ENCODE peak calls at places on chromosomes 16 and 17, in eight cellular contexts. H is body of pancreas, O is upper lobe of right lung, N is tibial nerve, R is GM23338, F is lower leg skin, P is fibroblast of the aortic adventitia, X is heart right ventricle. K is an unnamed sample.

GRCh38 chr16:19001788-19002187 is 18.1 kb downstream of the TMC7 start:
- DNase-seq in H (peak), O (no peak), N (no peak), R (no peak), F (no peak), P (peak), X (no peak), K (no peak)

GRCh38 chr17:80252871-80253270 is 7.8 kb upstream of the RNF213 start:
- DNase-seq in H (peak), O (peak), N (peak), R (peak), F (no peak), P (no peak), X (peak), K (no peak)

GRCh38 chr16:57357330-57358151 is 1.0 kb upstream of the CCL22 start:
- DNase-seq in H (no peak), O (no peak), N (no peak), R (no peak), F (peak), P (no peak), X (no peak), K (no peak)

GRCh38 chr17:19741832-19742457 is 6.2 kb downstream of the ALDH3A1 start:
- DNase-seq in H (no peak), O (no peak), N (no peak), R (no peak), F (no peak), P (no peak), X (no peak), K (no peak)

GRCh38 chr16:49713770-49714169 is 142.1 kb downstream of the ZNF423 start:
- DNase-seq in H (no peak), O (no peak), N (no peak), R (peak), F (no peak), P (no peak), X (no peak), K (no peak)

GRCh38 chr16:67312450-67313118 is 14.0 kb downstream of the KCTD19 start:
- DNase-seq in H (no peak), O (no peak), N (no peak), R (no peak), F (no peak), P (peak), X (no peak), K (no peak)

GRCh38 chr17:17971431-17972125 is 622 bp downstream of the TOM1L2 start:
- DNase-seq in H (peak), O (peak), N (peak), R (no peak), F (peak), P (peak), X (peak), K (no peak)

GRCh38 chr17:79891113-79891730 is 52.0 kb upstream of the CBX4 start:
- DNase-seq in H (no peak), O (no peak), N (no peak), R (no peak), F (no peak), P (no peak), X (no peak), K (no peak)

DNA sequence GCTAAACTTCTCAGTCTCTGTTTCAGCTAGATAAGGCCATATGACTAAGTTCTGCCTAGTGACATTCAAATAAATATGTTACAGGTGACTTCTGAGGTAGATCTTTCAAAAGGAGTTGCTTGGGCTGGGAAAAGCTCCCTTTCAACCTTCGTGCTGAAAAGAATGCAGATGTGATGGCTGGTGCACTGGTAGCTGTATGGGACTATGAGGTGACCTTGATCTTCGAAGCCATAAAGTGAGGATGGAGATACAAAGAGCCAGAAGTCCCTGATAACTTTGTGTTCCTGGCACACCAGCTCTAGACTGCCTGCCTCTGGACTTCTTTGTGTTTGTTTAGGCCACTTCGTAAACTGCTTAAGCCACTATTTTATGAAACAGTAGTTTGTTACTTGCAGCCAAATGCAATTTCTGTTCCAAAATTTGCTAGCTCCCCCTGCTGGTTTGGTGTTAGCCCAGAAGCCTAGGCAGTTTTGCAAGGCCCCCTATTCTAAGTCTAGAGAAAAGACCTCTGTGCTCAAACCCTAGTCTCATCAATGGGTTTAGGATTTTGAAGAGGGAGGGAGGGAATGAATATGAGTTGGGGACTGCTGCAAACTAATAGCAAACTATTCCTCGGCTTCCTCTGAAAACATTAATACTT is 23.3 kb upstream of the ERCC4 start:
- DNase-seq in H (no peak), O (no peak), N (no peak), R (peak), F (no peak), P (no peak), X (no peak), K (no peak)
- TF ChIP-seq CTCF in H (no peak), O (no peak), N (no peak), R (peak), F (no peak), P (peak), X (no peak), K (no peak)

DNA sequence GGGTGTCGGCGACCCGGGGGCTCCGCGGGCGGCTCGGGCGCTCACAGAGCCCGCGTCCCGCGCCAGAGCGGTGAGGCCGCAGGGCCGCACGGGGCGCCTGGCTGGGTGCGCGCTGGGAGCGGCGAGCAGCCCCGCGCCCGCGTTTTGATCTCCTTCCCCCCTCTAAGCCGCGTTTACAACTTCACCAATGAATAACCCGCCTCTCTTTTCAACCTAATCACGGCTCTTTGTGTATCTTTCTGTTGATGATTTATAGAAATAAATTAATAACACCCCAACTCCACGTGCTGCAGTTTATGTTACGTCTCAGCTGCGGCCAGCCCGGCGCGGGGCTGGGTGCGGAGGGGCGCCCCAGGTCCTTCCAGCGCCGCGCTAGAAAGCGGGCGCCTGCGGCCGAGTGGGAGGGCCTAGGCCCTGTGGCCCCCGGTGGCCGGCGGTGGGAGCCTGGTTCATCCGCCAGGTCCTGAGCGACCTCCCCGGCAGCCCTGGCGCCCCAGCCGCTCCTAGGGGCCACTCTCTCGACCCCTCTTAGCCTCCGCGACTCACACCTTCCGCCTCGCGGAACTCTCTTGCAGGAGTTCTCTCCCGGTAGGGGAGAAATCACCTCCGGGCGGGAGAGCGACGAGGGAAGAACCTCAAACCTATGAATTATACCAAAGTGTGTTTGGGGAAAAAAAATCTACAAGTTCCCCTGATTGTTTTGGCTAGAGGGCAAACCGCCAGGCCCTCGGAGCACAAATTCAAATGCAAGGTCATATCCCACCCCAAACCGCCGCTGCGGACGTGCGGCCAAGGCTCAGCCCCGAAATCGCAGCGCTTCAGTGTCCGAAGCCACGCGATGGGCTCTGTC is 1.9 kb downstream of the HNF1B start:
- DNase-seq in H (peak), O (no peak), N (no peak), R (peak), F (no peak), P (no peak), X (no peak), K (no peak)
- H3K4me3 ChIP-seq in H (peak), O (peak), N (peak), R (peak), F (no peak), P (no peak), X (peak), K (peak)

DNA sequence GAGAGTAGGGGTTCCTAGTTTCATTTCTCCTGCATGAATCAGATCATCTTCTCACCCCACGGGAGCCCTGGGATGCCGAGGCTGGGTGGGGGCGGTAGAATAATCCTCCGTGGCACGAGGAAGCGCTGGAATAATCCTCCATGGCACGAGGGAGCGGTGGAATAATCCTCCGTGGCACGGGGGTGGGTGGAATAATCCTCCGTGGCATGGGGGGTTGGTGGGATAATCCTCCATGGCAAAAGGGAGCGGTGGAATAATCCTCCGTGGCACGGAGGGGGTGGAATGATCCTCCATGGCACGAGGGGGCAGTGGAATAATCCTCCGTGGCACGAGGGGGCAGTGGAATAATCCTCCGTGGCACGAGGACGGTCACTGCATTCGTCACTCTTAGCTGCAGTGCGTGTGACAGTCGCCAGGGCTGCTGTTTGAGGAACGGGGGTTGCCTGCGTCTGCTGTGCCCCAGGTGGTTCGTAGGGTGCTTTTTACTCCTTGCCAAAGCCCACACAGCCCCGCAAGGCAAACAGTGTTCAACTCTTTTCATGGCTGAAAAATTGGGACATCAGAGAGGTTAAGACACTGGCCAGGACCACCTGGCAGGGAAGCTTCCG is 152.5 kb downstream of the BANP start:
- DNase-seq in H (no peak), O (no peak), N (no peak), R (no peak), F (no peak), P (no peak), X (no peak), K (no peak)
- TF ChIP-seq CTCF in H (no peak), O (no peak), N (no peak), R (no peak), F (no peak), P (no peak), X (no peak), K (no peak)

DNA sequence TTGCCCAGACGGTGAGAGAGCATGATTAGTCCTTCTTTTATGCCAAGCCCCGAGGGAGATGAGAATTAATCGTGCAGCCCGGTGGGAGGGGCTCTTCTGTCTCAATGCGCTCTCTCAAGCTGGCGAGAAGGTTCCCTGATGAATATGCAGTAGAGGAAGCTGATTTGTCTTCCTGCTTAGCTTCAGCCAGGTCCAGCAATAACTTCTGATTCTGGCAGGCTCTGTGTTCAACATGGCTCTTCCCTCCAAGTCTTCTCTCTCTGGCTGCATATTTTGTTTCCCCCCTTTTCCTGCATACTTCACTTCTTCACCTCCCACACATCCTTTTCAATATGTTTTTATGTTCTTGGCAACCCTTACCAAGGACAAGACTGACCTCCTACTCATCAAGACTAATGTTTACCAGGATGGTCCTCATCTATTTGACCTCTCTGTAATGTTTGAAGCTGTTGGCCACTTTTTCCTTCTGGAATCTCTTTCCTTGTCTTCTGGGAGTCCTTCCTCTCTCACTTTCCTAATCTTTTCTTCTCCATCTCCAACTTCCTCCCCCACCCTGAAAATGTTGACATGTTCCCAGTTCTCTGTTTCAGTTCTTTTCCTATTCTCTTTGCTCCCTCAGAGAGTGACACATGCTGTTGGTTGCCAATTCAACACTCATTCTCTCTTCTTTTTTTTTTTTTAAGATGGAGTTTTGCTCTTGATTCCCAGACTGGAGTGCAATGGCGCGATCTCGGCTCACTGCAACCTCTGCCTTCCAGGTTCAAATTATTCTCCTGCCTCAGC is 33.1 kb downstream of the ARL4D start:
- DNase-seq in H (no peak), O (no peak), N (peak), R (peak), F (no peak), P (peak), X (no peak), K (no peak)
- H3K4me3 ChIP-seq in H (no peak), O (no peak), N (no peak), R (no peak), F (no peak), P (no peak), X (no peak), K (no peak)

GRCh38 chr17:2089021-2089422 is 34.1 kb downstream of the HIC1 start:
- DNase-seq in H (no peak), O (no peak), N (no peak), R (no peak), F (no peak), P (peak), X (no peak), K (no peak)
- TF ChIP-seq CTCF in H (no peak), O (no peak), N (no peak), R (no peak), F (no peak), P (no peak), X (no peak), K (no peak)

GRCh38 chr16:86344586-86344871 is 165.8 kb upstream of the FOXF1 start:
- DNase-seq in H (no peak), O (no peak), N (no peak), R (no peak), F (no peak), P (no peak), X (no peak), K (no peak)
- H3K4me3 ChIP-seq in H (no peak), O (no peak), N (no peak), R (no peak), F (no peak), P (no peak), X (no peak), K (no peak)

GRCh38 chr16:59410451-59410850 is 676.3 kb upstream of the GOT2 start:
- DNase-seq in H (no peak), O (no peak), N (no peak), R (no peak), F (no peak), P (no peak), X (no peak), K (no peak)

DNA sequence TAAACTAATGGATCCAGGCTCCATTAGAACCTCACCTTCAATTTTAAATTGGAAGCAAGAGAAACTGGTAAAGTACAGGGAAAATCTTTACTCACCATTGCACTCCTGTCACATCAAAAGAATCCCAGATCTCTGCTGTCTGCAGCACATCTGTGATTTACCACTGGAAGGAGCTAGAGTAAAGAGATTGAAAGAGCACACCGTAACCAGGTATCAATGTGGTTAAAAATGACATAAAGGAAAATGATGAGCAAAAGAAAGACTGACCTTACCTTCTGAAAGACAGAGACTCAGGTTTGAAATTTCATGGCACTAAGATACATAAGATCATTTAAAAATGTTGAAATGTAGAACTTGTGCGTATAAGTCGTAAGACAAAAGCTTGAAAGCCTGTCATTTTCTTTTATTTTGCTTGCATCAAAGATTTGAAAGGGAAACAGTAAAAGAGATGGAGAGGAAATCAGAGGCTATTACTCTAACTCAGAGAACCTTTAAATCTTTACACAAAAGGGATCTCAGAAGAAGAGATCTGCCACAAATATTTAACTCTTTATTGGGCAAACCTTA is 678.2 kb upstream of the GOT2 start:
- DNase-seq in H (no peak), O (no peak), N (no peak), R (peak), F (no peak), P (no peak), X (no peak), K (peak)
- TF ChIP-seq CTCF in H (no peak), O (peak), N (no peak), R (peak), F (no peak), P (no peak), X (no peak), K (peak)

GRCh38 chr17:7850970-7851437 is 3.9 kb upstream of the TMEM88 start:
- DNase-seq in H (no peak), O (peak), N (no peak), R (no peak), F (no peak), P (no peak), X (no peak), K (no peak)
- H3K4me3 ChIP-seq in H (no peak), O (no peak), N (no peak), R (peak), F (no peak), P (no peak), X (peak), K (peak)

GRCh38 chr17:15262291-15263205 is 2.6 kb downstream of the PMP22 start:
- DNase-seq in H (peak), O (peak), N (peak), R (peak), F (peak), P (peak), X (peak), K (no peak)
- TF ChIP-seq CTCF in H (no peak), O (no peak), N (peak), R (no peak), F (no peak), P (peak), X (no peak), K (no peak)